ENCODE peak calls at places on chromosomes 2 and 18, in six cellular contexts. O is left lung, V is astrocyte, T is GM12865, E is transverse colon, K is fibroblast of pulmonary artery. L is an unnamed sample.

GRCh38 chr2:166230024-166230723 is 102.4 kb upstream of the SCN1A start:
- DNase-seq in O (no peak), V (peak), T (no peak), E (no peak), K (peak), L (peak)

GRCh38 chr2:53867169-53867568 is 7.4 kb upstream of the GPR75 start:
- DNase-seq in O (no peak), V (no peak), T (no peak), E (no peak), K (no peak), L (no peak)

GRCh38 chr2:166671831-166672230 is 177.8 kb upstream of the SCN7A start:
- DNase-seq in O (no peak), V (peak), T (no peak), E (no peak), K (peak), L (no peak)

GRCh38 chr2:237669628-237670351 is 42.4 kb downstream of the LRRFIP1 start:
- DNase-seq in O (peak), V (peak), T (peak), E (peak), K (peak), L (peak)

GRCh38 chr2:207892676-207893402 is 123.1 kb upstream of the FZD5 start:
- DNase-seq in O (no peak), V (peak), T (no peak), E (no peak), K (no peak), L (no peak)

GRCh38 chr2:212667751-212668316 is 129.2 kb upstream of the ERBB4 start:
- DNase-seq in O (no peak), V (no peak), T (no peak), E (no peak), K (no peak), L (no peak)

GRCh38 chr2:113124181-113124961 is 3.0 kb upstream of the IL1RN start:
- DNase-seq in O (no peak), V (peak), T (peak), E (no peak), K (peak), L (peak)

GRCh38 chr2:191869781-191870180 is 22.9 kb upstream of the CAVIN2 start:
- DNase-seq in O (no peak), V (no peak), T (no peak), E (no peak), K (no peak), L (no peak)

GRCh38 chr18:25287096-25287495 is 64.9 kb downstream of the ZNF521 start:
- DNase-seq in O (no peak), V (no peak), T (no peak), E (no peak), K (no peak), L (no peak)

GRCh38 chr18:25288340-25288955 is 63.5 kb downstream of the ZNF521 start:
- DNase-seq in O (no peak), V (no peak), T (no peak), E (no peak), K (no peak), L (no peak)

GRCh38 chr18:25284861-25285574 is 66.9 kb downstream of the ZNF521 start:
- DNase-seq in O (no peak), V (peak), T (no peak), E (no peak), K (peak), L (peak)

GRCh38 chr18:25291150-25291549 is 60.8 kb downstream of the ZNF521 start:
- DNase-seq in O (no peak), V (no peak), T (no peak), E (no peak), K (no peak), L (no peak)

GRCh38 chr18:25289040-25289631 is 62.8 kb downstream of the ZNF521 start:
- DNase-seq in O (no peak), V (peak), T (no peak), E (no peak), K (peak), L (peak)
- H3K4me3 ChIP-seq in O (no peak), V (peak), T (no peak), E (no peak), K (no peak), L (peak)

DNA sequence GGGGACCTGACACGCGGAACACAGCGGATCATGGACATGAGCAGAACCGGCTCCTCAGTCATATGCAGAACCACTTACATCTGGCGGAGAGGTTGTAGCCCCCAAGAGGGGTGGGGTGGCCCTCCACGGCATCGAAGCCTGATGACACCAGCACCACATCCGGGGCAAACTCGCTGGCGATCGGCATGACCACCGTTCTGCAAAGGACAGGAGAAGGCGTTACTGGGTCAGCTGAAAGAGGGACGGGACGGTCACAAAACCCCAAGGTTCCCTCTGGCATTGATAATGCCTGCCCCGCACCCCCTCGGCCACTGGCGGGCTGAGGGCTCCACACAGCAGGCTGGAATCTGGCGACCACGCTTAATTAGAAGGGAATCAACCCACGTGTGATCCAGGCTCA is 220.5 kb downstream of the TWIST2 start:
- DNase-seq in O (no peak), V (no peak), T (no peak), E (no peak), K (no peak), L (no peak)
- TF ChIP-seq CTCF in O (no peak), V (no peak), T (no peak), E (no peak), K (no peak), L (no peak)

DNA sequence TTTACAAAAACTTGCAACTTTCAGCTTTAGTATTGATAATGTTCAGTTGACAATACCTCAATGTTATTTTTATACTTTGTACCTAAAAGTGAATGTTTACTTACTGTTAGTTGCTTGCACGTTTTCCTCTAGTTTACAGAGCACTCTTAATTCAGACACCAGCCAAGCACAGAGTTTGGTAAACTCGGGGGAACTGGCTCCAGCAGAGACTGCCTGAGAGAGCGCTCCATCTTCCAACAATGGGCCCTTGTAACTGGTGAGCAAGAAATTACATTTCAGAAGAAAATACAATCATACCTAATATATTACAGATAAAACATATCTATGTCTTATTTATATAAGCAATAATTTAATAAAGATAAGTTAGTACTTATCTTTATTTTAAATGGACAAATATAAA is 3.7 kb downstream of the FAM98A start:
- DNase-seq in O (no peak), V (no peak), T (no peak), E (no peak), K (no peak), L (no peak)
- H3K4me3 ChIP-seq in O (no peak), V (no peak), T (no peak), E (no peak), K (no peak), L (no peak)

DNA sequence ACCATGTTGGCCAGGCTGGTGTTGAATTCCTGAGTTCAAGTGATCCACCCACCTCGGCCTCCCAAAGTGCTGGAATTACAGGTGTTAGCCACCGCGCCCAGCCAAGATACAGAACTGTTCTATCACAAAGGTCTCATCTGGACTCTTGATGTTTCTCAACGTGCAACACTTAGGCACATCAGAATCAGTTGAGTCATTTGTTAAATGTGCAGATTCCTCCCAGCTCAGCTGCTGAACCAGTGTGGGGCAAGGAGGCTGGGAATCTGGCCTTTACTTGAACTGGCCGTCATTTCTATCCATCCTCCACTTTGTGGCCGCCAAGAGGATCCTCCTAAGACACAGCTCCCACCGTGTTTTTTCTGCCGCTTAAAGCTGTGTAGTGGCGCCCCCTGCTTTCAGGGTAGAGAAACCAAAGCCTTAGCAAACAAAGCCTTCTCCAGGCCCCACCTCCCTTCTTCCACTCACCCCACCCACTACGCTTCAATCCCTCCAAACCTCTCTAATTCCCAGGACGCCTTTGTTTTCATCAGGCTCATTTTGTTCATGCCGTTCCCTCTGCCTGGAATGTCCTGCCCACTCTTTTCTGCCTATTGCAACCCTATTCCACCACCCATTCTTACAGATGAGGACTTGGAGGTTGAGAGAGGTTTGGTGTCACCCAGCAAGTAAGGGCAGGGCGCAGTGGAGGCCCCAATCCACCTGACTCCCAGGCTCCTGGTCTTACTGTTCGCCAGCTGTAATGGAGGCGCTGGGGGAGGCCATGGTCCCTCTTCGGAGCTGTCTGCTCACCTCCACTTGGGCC is 776 bp upstream of the SPEG start:
- DNase-seq in O (no peak), V (peak), T (peak), E (peak), K (peak), L (peak)
- TF ChIP-seq CTCF in O (no peak), V (peak), T (peak), E (peak), K (peak), L (peak)